ENCODE peak calls at places on chromosomes 6 and 20, in eight cellular contexts. X is ascending aorta, Q is IMR-90, C is heart right ventricle, W is spleen, T is aorta, L is OCI-LY7, S is brain microvascular endothelial cell. D is an unnamed sample.

GRCh38 chr6:41581381-41581991 is 35.3 kb downstream of the FOXP4 start:
- DNase-seq in X (peak), Q (peak), C (peak), W (no peak), T (peak), L (no peak), S (peak), D (no peak)

GRCh38 chr20:51487525-51488279 is 54.8 kb downstream of the NFATC2 start:
- DNase-seq in X (no peak), Q (peak), C (no peak), W (peak), T (no peak), L (no peak), S (peak), D (no peak)

GRCh38 chr6:26030716-26031115 is 56.5 kb upstream of the HFE start:
- DNase-seq in X (no peak), Q (no peak), C (no peak), W (no peak), T (no peak), L (peak), S (no peak), D (no peak)

GRCh38 chr20:828987-829386 is 4.5 kb upstream of the FAM110A start:
- DNase-seq in X (no peak), Q (no peak), C (no peak), W (peak), T (no peak), L (no peak), S (no peak), D (peak)

GRCh38 chr6:56766139-56766805 is 123.6 kb upstream of the DST start:
- DNase-seq in X (no peak), Q (no peak), C (no peak), W (no peak), T (no peak), L (no peak), S (no peak), D (no peak)

GRCh38 chr20:58840816-58841538 is 9.7 kb downstream of the GNAS-AS1 start:
- DNase-seq in X (no peak), Q (no peak), C (no peak), W (no peak), T (no peak), L (no peak), S (no peak), D (no peak)

GRCh38 chr20:32205502-32206382 is 1.8 kb downstream of the PLAGL2 start:
- DNase-seq in X (no peak), Q (peak), C (no peak), W (no peak), T (no peak), L (peak), S (no peak), D (no peak)

GRCh38 chr20:35663516-35663812 is 1.2 kb downstream of the CPNE1 start:
- DNase-seq in X (no peak), Q (peak), C (no peak), W (no peak), T (no peak), L (peak), S (peak), D (no peak)

GRCh38 chr6:93318127-93318526 is 101.2 kb downstream of the EPHA7 start:
- DNase-seq in X (no peak), Q (no peak), C (no peak), W (no peak), T (no peak), L (no peak), S (no peak), D (no peak)

GRCh38 chr6:137188855-137189254 is 15.4 kb upstream of the IL22RA2 start:
- DNase-seq in X (no peak), Q (no peak), C (no peak), W (no peak), T (no peak), L (peak), S (no peak), D (no peak)

GRCh38 chr6:130377371-130377770 is 11.6 kb downstream of the TMEM200A start:
- DNase-seq in X (no peak), Q (peak), C (no peak), W (no peak), T (no peak), L (no peak), S (no peak), D (no peak)

GRCh38 chr6:127173541-127173940 is 55.1 kb downstream of the RSPO3 start:
- DNase-seq in X (no peak), Q (no peak), C (no peak), W (no peak), T (no peak), L (no peak), S (no peak), D (no peak)

GRCh38 chr6:21987501-21987957 is 309.3 kb downstream of the PRL start:
- DNase-seq in X (peak), Q (peak), C (peak), W (no peak), T (peak), L (no peak), S (peak), D (peak)

GRCh38 chr6:137715589-137716045 is 151.4 kb upstream of the TNFAIP3 start:
- DNase-seq in X (no peak), Q (peak), C (no peak), W (no peak), T (no peak), L (no peak), S (no peak), D (no peak)

GRCh38 chr6:72861935-72862432 is 240.1 kb downstream of the KCNQ5 start:
- DNase-seq in X (no peak), Q (peak), C (no peak), W (no peak), T (peak), L (no peak), S (peak), D (no peak)

GRCh38 chr6:143221723-143222122 is 161.0 kb downstream of the AIG1 start:
- DNase-seq in X (no peak), Q (no peak), C (no peak), W (no peak), T (no peak), L (no peak), S (no peak), D (no peak)

GRCh38 chr6:107594736-107595135 is 104.8 kb downstream of the SOBP start:
- DNase-seq in X (no peak), Q (peak), C (no peak), W (no peak), T (no peak), L (no peak), S (no peak), D (no peak)

GRCh38 chr6:154428892-154429291 is 72.3 kb upstream of the IPCEF1 start:
- DNase-seq in X (no peak), Q (peak), C (no peak), W (no peak), T (no peak), L (no peak), S (no peak), D (no peak)
- H3K27ac ChIP-seq in X (peak), Q (no peak), C (no peak), W (no peak), T (no peak), L (no peak), S (no peak), D (no peak)

DNA sequence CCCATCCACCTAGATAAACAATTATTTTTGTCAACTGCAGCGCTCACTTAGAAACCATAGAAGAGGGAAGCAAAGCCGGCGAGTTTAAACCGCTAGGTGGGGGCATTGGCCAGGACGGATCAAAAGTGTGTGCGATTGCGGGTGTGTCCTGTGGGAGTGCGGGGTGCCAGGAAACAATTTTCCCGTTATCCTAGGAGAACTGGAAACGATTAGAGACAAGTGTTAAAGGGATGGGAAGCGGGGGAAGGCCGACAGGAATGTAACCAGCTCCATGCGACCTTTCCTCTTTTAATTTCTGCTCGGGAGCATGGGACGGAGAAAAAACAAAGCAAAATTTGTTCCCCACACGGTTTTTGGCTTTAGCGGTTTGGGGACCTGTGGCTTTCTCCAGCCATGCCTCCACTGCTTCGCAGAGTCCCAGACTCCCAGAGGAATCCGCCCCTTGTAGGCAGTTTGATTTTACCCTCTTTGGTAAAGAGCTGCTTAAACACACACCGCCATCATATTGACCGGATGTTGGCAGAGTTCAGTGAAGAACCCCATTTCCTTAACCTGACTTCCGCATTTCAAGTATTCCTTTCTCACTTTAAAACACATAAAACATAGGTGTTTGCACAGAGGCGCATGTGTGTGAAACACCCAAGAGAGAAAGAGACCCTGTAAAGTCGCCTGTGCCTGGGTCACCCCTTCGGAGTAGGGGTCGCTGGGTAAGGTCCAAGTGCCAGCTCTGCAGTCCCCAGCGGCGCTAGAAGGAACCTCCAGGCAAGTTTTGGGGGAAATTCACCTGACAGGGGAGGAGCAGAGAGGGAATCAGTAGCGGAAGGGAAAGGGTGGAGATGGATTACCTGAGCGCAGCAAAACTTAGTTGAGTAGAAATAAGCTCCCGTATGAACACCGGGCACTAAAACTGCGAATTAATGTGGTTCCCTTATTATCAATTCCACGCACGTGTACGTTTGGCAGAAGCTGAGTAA is 3.1 kb upstream of the HTR1B start:
- DNase-seq in X (no peak), Q (peak), C (no peak), W (no peak), T (peak), L (no peak), S (peak), D (peak)
- H3K4me3 ChIP-seq in X (peak), Q (peak), C (peak), W (peak), T (peak), L (no peak), S (peak), D (peak)

DNA sequence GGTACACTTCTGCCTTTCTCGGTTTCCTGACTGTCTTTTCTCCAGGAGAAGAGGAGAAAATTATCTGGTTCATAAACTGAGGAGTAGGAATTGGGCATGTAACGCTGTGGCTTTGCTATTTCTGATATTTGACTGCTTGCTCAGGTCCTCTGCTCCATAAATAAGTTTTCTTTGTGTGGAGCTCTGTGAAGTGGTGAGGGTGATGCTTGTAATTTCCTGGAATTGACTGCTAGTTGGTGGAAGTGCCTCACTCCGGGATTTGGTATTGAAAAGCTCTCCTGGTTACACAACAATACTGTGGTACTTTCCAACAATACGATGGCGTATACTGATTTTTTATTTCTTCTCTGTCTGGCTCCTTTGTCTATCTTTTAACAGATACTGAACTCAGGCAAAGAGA is 25.1 kb upstream of the LAMA2 start:
- DNase-seq in X (no peak), Q (no peak), C (no peak), W (no peak), T (no peak), L (no peak), S (no peak), D (no peak)
- H3K27ac ChIP-seq in X (no peak), Q (no peak), C (no peak), W (no peak), T (no peak), L (no peak), S (no peak), D (no peak)

DNA sequence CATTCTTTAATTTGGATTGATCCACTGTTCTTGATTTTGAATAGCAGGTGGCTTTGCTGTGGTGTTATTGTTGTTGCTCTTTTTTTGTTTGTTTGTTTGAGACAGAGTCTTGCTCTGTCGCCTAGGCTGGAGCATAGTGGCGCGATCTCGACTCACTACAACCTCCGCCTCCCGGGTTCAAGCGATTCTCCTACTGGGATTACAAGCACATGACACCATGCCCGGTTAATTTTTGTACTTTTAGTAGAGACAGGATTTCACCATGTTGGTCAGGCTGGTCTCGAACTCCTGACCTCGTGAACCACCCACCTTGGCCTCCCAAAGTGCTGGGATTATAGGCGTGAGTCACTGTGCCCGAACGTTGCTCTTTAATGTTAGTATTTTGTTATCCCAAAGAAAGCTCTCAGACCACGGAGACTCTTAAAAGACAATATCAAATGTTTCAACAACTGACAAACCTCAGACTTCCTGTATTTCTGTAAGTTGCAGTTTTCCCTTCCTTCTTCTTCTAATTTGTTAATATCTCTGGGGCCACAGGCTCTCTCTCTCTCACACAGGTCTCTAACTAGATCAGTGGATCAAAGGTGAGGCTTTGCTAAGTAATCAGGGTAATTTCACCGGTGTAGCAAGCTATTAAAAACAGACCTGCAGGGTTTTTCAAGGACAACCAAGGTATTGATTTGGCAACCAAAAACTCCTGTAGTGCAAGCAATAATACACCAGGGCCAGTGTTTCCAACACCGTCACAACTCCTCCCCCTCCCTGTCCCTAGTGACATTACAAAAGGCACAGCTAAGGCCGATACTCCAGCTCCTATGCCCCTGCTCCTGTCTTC is 48.8 kb upstream of the ZNF217 start:
- DNase-seq in X (no peak), Q (peak), C (peak), W (no peak), T (peak), L (peak), S (peak), D (no peak)
- H3K4me3 ChIP-seq in X (no peak), Q (no peak), C (peak), W (no peak), T (no peak), L (peak), S (no peak), D (no peak)

GRCh38 chr20:63356931-63357879 is 3.9 kb downstream of the CHRNA4 start:
- DNase-seq in X (no peak), Q (no peak), C (no peak), W (no peak), T (no peak), L (no peak), S (no peak), D (no peak)
- H3K27ac ChIP-seq in X (no peak), Q (no peak), C (no peak), W (no peak), T (no peak), L (no peak), S (no peak), D (no peak)

GRCh38 chr6:169451065-169451840 is 197.6 kb upstream of the THBS2 start:
- DNase-seq in X (no peak), Q (no peak), C (no peak), W (no peak), T (no peak), L (no peak), S (peak), D (no peak)
- H3K4me3 ChIP-seq in X (peak), Q (no peak), C (peak), W (no peak), T (no peak), L (no peak), S (no peak), D (peak)

GRCh38 chr6:75467906-75468460 is 25.6 kb downstream of the FILIP1 start:
- DNase-seq in X (no peak), Q (no peak), C (no peak), W (no peak), T (no peak), L (no peak), S (no peak), D (no peak)

GRCh38 chr6:75467284-75467683 is 26.3 kb downstream of the FILIP1 start:
- DNase-seq in X (no peak), Q (no peak), C (no peak), W (no peak), T (no peak), L (no peak), S (no peak), D (no peak)

GRCh38 chr6:75460636-75461035 is 33.0 kb downstream of the FILIP1 start:
- DNase-seq in X (no peak), Q (peak), C (no peak), W (no peak), T (no peak), L (no peak), S (no peak), D (no peak)

GRCh38 chr6:75458895-75459294 is 34.7 kb downstream of the FILIP1 start:
- DNase-seq in X (no peak), Q (peak), C (no peak), W (no peak), T (no peak), L (no peak), S (peak), D (no peak)

DNA sequence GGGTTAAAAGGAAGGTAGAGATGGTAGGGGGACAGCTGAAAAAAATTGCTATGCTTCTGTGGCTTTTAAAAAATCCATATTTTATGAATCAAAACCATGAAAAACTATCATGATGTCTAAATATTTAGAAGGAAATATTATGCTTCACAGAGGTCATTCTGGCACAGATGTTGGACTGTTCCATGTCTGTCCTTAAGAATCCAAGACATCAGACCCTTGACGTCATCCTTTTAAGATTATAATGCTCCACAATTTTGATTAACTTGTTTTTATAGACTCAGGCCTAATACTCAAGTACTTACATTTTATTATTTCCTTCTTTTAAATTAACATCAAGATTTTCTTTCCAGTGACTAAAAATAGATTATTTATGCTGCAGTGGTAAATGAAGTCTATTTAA is 29.7 kb downstream of the FILIP1 start:
- DNase-seq in X (no peak), Q (no peak), C (no peak), W (no peak), T (no peak), L (no peak), S (no peak), D (no peak)
- H3K27ac ChIP-seq in X (peak), Q (no peak), C (peak), W (no peak), T (peak), L (no peak), S (no peak), D (no peak)

GRCh38 chr6:63637865-63638445 is 2.4 kb downstream of the PHF3 start:
- DNase-seq in X (no peak), Q (no peak), C (no peak), W (no peak), T (no peak), L (no peak), S (no peak), D (no peak)
- H3K4me3 ChIP-seq in X (peak), Q (no peak), C (peak), W (no peak), T (no peak), L (peak), S (no peak), D (no peak)

GRCh38 chr20:10553326-10553984 is 118.3 kb downstream of the SLX4IP start:
- DNase-seq in X (no peak), Q (peak), C (peak), W (no peak), T (peak), L (peak), S (peak), D (peak)
- H3K27ac ChIP-seq in X (no peak), Q (no peak), C (no peak), W (no peak), T (no peak), L (no peak), S (no peak), D (no peak)

DNA sequence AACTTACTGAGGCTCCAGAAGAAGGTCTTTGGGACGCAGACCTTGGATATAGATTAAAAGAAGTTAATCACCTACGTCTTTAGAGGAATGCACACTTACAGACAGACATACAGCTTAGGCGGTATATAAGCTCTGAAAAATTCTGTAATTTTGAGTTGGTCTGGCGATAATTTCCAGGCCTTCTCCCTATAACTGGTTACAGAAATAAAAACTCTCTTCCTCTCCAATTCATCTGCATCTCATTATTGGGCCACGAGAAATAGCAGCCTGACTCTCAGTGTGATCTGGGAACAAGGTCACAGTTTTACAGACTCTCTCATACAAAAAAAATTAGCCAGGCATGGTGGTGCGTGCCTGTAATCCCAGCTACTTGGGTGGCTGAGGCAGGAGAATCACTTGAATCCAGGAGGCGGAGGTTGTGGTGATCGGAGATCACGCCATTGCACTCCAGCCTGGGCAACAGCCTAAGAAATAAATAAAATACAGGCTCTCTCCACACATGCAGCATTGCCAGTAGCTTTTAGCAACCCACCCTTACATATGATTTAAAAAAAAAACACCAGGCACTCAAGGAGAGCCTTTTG is 4.7 kb downstream of the ZBTB24 start:
- DNase-seq in X (no peak), Q (no peak), C (no peak), W (no peak), T (no peak), L (no peak), S (no peak), D (no peak)
- H3K4me3 ChIP-seq in X (no peak), Q (no peak), C (no peak), W (no peak), T (no peak), L (peak), S (no peak), D (no peak)

D was measured in testis.